ENCODE peak calls at places on chromosome 11, in eight cellular contexts. One of them, this sample, is unnamed. For H3K4me1, the result is how much of the 10 kb centered on the place peaks cover.

GRCh38 chr11:31702966-31703365 is 108.2 kb downstream of the PAX6 start:
- DNase-seq in mammary epithelial cell: no peak
- DNase-seq in H1: no peak
- DNase-seq in HCT116: no peak
- DNase-seq in fibroblast of lung: peak
- DNase-seq in GM23338: no peak
- DNase-seq in endothelial cell of umbilical vein: no peak
- DNase-seq in neural progenitor cell: no peak
- DNase-seq in this sample: peak

GRCh38 chr11:72100462-72100861 is 2.6 kb downstream of the LAMTOR1 start:
- DNase-seq in endothelial cell of umbilical vein: peak
- DNase-seq in GM23338: no peak
- DNase-seq in H1: no peak
- DNase-seq in fibroblast of lung: no peak
- DNase-seq in neural progenitor cell: no peak
- DNase-seq in HCT116: no peak
- DNase-seq in mammary epithelial cell: no peak
- DNase-seq in this sample: no peak

GRCh38 chr11:78567209-78567608 is 7.5 kb downstream of the NARS2 start:
- DNase-seq in endothelial cell of umbilical vein: peak
- DNase-seq in fibroblast of lung: no peak
- DNase-seq in neural progenitor cell: no peak
- DNase-seq in HCT116: no peak
- DNase-seq in GM23338: no peak
- DNase-seq in mammary epithelial cell: peak
- DNase-seq in H1: no peak
- DNase-seq in this sample: peak

GRCh38 chr11:72421351-72421750 is 13.0 kb downstream of the CLPB start:
- DNase-seq in GM23338: no peak
- DNase-seq in H1: no peak
- DNase-seq in mammary epithelial cell: peak
- DNase-seq in fibroblast of lung: no peak
- DNase-seq in neural progenitor cell: no peak
- DNase-seq in endothelial cell of umbilical vein: no peak
- DNase-seq in HCT116: no peak
- DNase-seq in this sample: no peak

GRCh38 chr11:7592706-7593105 is 78.9 kb downstream of the PPFIBP2 start:
- DNase-seq in GM23338: no peak
- DNase-seq in HCT116: no peak
- DNase-seq in endothelial cell of umbilical vein: no peak
- DNase-seq in H1: no peak
- DNase-seq in neural progenitor cell: no peak
- DNase-seq in mammary epithelial cell: peak
- DNase-seq in fibroblast of lung: peak
- DNase-seq in this sample: no peak

GRCh38 chr11:27011560-27012253 is 17.8 kb downstream of the FIBIN start:
- DNase-seq in H1: no peak
- DNase-seq in mammary epithelial cell: peak
- DNase-seq in GM23338: no peak
- DNase-seq in endothelial cell of umbilical vein: no peak
- DNase-seq in HCT116: no peak
- DNase-seq in fibroblast of lung: no peak
- DNase-seq in neural progenitor cell: peak
- DNase-seq in this sample: no peak

GRCh38 chr11:66592457-66593302 is at the start of the genes CCDC87 and CCS:
- DNase-seq in mammary epithelial cell: peak
- DNase-seq in H1: peak
- DNase-seq in GM23338: peak
- DNase-seq in fibroblast of lung: peak
- DNase-seq in neural progenitor cell: peak
- DNase-seq in endothelial cell of umbilical vein: peak
- DNase-seq in HCT116: peak
- DNase-seq in this sample: peak

GRCh38 chr11:16278986-16279385 is 77.4 kb downstream of the SOX6 start:
- DNase-seq in neural progenitor cell: no peak
- DNase-seq in H1: no peak
- DNase-seq in HCT116: no peak
- DNase-seq in endothelial cell of umbilical vein: no peak
- DNase-seq in GM23338: no peak
- DNase-seq in fibroblast of lung: no peak
- DNase-seq in mammary epithelial cell: peak
- DNase-seq in this sample: no peak

GRCh38 chr11:3195251-3196160 is 23.1 kb downstream of the MRGPRG start:
- DNase-seq in fibroblast of lung: peak
- DNase-seq in H1: peak
- DNase-seq in mammary epithelial cell: no peak
- DNase-seq in endothelial cell of umbilical vein: peak
- DNase-seq in neural progenitor cell: no peak
- DNase-seq in HCT116: peak
- DNase-seq in GM23338: peak
- DNase-seq in this sample: no peak

DNA sequence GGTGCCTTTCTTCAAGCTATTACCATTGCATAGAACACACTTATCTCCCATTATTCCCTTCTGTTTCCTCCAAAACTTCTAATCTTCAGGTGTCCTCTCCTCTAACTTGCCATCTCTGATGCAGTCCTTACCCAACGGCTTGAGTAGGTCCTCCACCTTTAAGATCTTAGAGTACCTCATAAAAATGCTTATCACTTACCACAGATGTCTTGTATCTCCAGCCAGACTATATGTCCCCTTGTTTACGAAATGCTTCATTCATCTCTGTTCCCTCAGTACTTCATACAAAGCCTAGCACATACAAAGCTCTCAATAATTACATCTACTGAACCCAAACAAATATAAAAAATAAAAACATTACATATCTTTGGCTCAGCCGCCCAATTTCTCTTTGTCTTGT is 49.3 kb downstream of the PAK1 start:
- DNase-seq in neural progenitor cell: no peak
- DNase-seq in mammary epithelial cell: no peak
- DNase-seq in endothelial cell of umbilical vein: no peak
- DNase-seq in H1: no peak
- DNase-seq in fibroblast of lung: no peak
- DNase-seq in GM23338: no peak
- DNase-seq in HCT116: no peak
- DNase-seq in this sample: no peak
- H3K27ac ChIP-seq in neural progenitor cell: no peak
- H3K27ac ChIP-seq in mammary epithelial cell: no peak
- H3K27ac ChIP-seq in endothelial cell of umbilical vein: no peak
- H3K27ac ChIP-seq in H1: no peak
- H3K27ac ChIP-seq in fibroblast of lung: no peak
- H3K27ac ChIP-seq in GM23338: no peak
- H3K27ac ChIP-seq in HCT116: no peak
- H3K27ac ChIP-seq in this sample: no peak

GRCh38 chr11:102120437-102120935 is 10.2 kb downstream of the YAP1 start:
- DNase-seq in mammary epithelial cell: no peak
- DNase-seq in fibroblast of lung: no peak
- DNase-seq in endothelial cell of umbilical vein: no peak
- DNase-seq in GM23338: peak
- DNase-seq in H1: no peak
- DNase-seq in neural progenitor cell: no peak
- DNase-seq in HCT116: no peak
- DNase-seq in this sample: no peak
- H3K4me1 ChIP-seq in mammary epithelial cell: under half
- H3K4me1 ChIP-seq in fibroblast of lung: under half
- H3K4me1 ChIP-seq in endothelial cell of umbilical vein: under half
- H3K4me1 ChIP-seq in GM23338: half or more
- H3K4me1 ChIP-seq in H1: under half
- H3K4me1 ChIP-seq in neural progenitor cell: under half
- H3K4me1 ChIP-seq in HCT116: half or more
- H3K4me1 ChIP-seq in this sample: half or more

GRCh38 chr11:70078796-70079616 is 889 bp downstream of the ANO1 start:
- DNase-seq in HCT116: no peak
- DNase-seq in endothelial cell of umbilical vein: no peak
- DNase-seq in H1: peak
- DNase-seq in mammary epithelial cell: no peak
- DNase-seq in GM23338: peak
- DNase-seq in neural progenitor cell: peak
- DNase-seq in fibroblast of lung: no peak
- DNase-seq in this sample: no peak
- TF ChIP-seq EZH2 in HCT116: no peak
- TF ChIP-seq EZH2 in endothelial cell of umbilical vein: peak
- TF ChIP-seq EZH2 in H1: peak
- TF ChIP-seq EZH2 in mammary epithelial cell: no peak
- TF ChIP-seq EZH2 in GM23338: no peak
- TF ChIP-seq EZH2 in neural progenitor cell: peak
- TF ChIP-seq EZH2 in fibroblast of lung: peak
- TF ChIP-seq EZH2 in this sample: peak

DNA sequence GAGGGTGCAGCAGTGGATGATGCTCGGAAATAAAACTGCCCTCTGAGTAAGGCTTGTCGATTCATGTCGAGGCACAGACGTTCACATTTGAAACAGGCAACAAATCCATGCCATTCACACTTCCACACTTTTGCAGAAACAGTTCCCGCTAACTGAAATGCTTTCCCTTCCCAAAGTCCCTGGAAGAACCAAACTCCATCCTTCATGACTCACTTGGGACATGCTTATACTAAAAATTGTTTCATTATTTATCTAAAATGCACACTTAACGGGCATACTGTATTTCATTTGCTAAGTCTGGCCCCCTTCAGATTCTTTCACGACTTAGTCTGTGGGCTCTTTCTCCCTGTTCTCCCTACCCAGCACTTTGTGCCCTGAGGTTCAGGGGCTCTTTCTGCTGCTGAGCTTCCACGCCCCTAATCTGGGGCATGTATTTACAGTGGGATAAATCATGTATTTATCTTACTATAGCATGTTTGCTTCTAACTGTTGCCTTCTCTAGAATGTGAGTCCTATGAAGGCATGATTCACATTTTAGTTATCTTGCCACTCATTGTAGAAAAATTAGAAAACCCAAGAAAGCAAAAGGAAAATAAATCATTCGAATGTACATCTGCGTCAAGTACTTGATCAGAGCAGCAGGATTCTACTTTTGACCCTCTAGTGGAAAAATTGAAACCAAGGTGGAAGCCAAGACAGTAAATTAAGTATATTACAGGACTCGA is 12.5 kb downstream of the SCGB1A1 start:
- DNase-seq in mammary epithelial cell: no peak
- DNase-seq in neural progenitor cell: no peak
- DNase-seq in fibroblast of lung: peak
- DNase-seq in endothelial cell of umbilical vein: no peak
- DNase-seq in HCT116: no peak
- DNase-seq in H1: no peak
- DNase-seq in GM23338: no peak
- DNase-seq in this sample: peak
- H3K27ac ChIP-seq in mammary epithelial cell: no peak
- H3K27ac ChIP-seq in neural progenitor cell: no peak
- H3K27ac ChIP-seq in fibroblast of lung: peak
- H3K27ac ChIP-seq in endothelial cell of umbilical vein: no peak
- H3K27ac ChIP-seq in HCT116: no peak
- H3K27ac ChIP-seq in H1: no peak
- H3K27ac ChIP-seq in GM23338: no peak
- H3K27ac ChIP-seq in this sample: peak

GRCh38 chr11:114065094-114065493 is 5.6 kb downstream of the ZBTB16 start:
- DNase-seq in fibroblast of lung: no peak
- DNase-seq in mammary epithelial cell: no peak
- DNase-seq in H1: no peak
- DNase-seq in HCT116: no peak
- DNase-seq in endothelial cell of umbilical vein: no peak
- DNase-seq in neural progenitor cell: no peak
- DNase-seq in GM23338: no peak
- DNase-seq in this sample: no peak
- H3K4me1 ChIP-seq in fibroblast of lung: under half
- H3K4me1 ChIP-seq in mammary epithelial cell: under half
- H3K4me1 ChIP-seq in H1: under half
- H3K4me1 ChIP-seq in HCT116: under half
- H3K4me1 ChIP-seq in endothelial cell of umbilical vein: under half
- H3K4me1 ChIP-seq in neural progenitor cell: under half
- H3K4me1 ChIP-seq in GM23338: under half
- H3K4me1 ChIP-seq in this sample: under half

GRCh38 chr11:68852628-68853027 is 10.9 kb upstream of the CPT1A start:
- DNase-seq in mammary epithelial cell: no peak
- DNase-seq in fibroblast of lung: no peak
- DNase-seq in GM23338: no peak
- DNase-seq in neural progenitor cell: no peak
- DNase-seq in H1: no peak
- DNase-seq in HCT116: no peak
- DNase-seq in endothelial cell of umbilical vein: no peak
- DNase-seq in this sample: no peak

GRCh38 chr11:68857037-68857586 is 15.4 kb upstream of the CPT1A start:
- DNase-seq in GM23338: no peak
- DNase-seq in endothelial cell of umbilical vein: no peak
- DNase-seq in neural progenitor cell: no peak
- DNase-seq in HCT116: no peak
- DNase-seq in fibroblast of lung: no peak
- DNase-seq in H1: no peak
- DNase-seq in mammary epithelial cell: no peak
- DNase-seq in this sample: no peak

GRCh38 chr11:68854273-68854958 is 12.7 kb upstream of the CPT1A start:
- DNase-seq in GM23338: peak
- DNase-seq in H1: peak
- DNase-seq in neural progenitor cell: peak
- DNase-seq in fibroblast of lung: no peak
- DNase-seq in mammary epithelial cell: no peak
- DNase-seq in endothelial cell of umbilical vein: no peak
- DNase-seq in HCT116: no peak
- DNase-seq in this sample: no peak

GRCh38 chr11:68859123-68859522 is 17.4 kb upstream of the CPT1A start:
- DNase-seq in H1: no peak
- DNase-seq in HCT116: no peak
- DNase-seq in neural progenitor cell: no peak
- DNase-seq in endothelial cell of umbilical vein: no peak
- DNase-seq in mammary epithelial cell: no peak
- DNase-seq in fibroblast of lung: no peak
- DNase-seq in GM23338: no peak
- DNase-seq in this sample: no peak

DNA sequence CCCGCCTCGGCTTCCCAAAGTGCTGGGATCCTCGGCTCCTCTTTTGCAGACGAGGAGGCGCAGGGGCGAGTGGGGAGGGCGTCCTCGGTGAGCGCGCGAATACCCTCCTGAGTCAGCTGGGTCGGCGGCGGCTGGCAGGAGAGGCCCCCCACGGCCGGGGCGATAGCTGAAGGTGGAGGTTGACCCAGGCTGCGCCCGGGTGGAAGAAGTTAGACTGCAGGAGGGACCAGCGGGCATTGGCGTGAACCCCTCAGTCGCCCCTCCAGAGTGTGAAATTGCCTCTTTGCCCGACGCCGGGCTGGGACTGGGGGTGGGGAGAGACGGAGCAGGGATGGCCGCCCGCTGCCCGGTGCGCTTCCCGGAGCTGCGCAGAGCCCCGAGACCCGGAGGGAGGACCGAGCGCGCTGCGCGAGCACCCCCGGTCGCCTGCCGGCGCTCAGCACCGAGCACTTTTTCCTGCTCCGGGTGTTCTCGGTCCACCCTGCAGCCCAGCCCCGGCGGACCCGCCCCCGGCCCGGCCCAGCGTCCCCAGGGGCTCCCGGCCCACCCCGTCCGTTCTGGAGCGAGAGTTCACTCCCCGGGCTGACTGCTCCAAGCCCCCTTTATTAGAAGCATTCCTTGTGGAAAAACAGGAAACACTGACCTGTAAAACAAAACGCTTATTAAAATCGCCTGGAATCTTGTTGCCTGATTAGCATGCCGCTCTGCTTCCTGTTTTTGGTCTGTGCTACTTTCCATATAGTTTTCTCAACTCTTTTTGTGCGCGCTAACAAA is 13.7 kb upstream of the CPT1A start:
- DNase-seq in neural progenitor cell: peak
- DNase-seq in mammary epithelial cell: no peak
- DNase-seq in fibroblast of lung: no peak
- DNase-seq in GM23338: peak
- DNase-seq in HCT116: no peak
- DNase-seq in H1: peak
- DNase-seq in endothelial cell of umbilical vein: peak
- DNase-seq in this sample: peak
- TF ChIP-seq EZH2 in neural progenitor cell: peak
- TF ChIP-seq EZH2 in mammary epithelial cell: peak
- TF ChIP-seq EZH2 in fibroblast of lung: peak
- TF ChIP-seq EZH2 in GM23338: no peak
- TF ChIP-seq EZH2 in HCT116: no peak
- TF ChIP-seq EZH2 in H1: no peak
- TF ChIP-seq EZH2 in endothelial cell of umbilical vein: no peak
- TF ChIP-seq EZH2 in this sample: no peak